ENCODE peak calls at places on chromosomes 13 and 19, in seven cellular contexts. X, J, K, G, N, Q and V are unnamed samples.

GRCh38 chr19:6271721-6272410 is 7.9 kb downstream of the MLLT1 start:
- DNase-seq in X (peak), J (peak), K (no peak), G (no peak), N (peak), Q (no peak), V (peak)

GRCh38 chr19:19758164-19758563 is 25.3 kb upstream of the ZNF14 start:
- DNase-seq in X (no peak), J (peak), K (no peak), G (no peak), N (no peak), Q (no peak), V (no peak)

GRCh38 chr13:67106502-67107057 is 123.6 kb downstream of the PCDH9 start:
- DNase-seq in X (no peak), J (no peak), K (no peak), G (no peak), N (no peak), Q (no peak), V (no peak)

GRCh38 chr13:39781381-39781780 is 125.9 kb downstream of the COG6 start:
- DNase-seq in X (no peak), J (no peak), K (no peak), G (no peak), N (no peak), Q (no peak), V (no peak)

GRCh38 chr19:35727053-35727955 is 9.5 kb downstream of the KMT2B start:
- DNase-seq in X (no peak), J (no peak), K (no peak), G (no peak), N (no peak), Q (no peak), V (no peak)

GRCh38 chr19:17522988-17523872 is 11.8 kb downstream of the PGLS start:
- DNase-seq in X (no peak), J (no peak), K (no peak), G (no peak), N (no peak), Q (no peak), V (no peak)

GRCh38 chr19:56637976-56638555 is 4.9 kb upstream of the SMIM17 start:
- DNase-seq in X (peak), J (peak), K (peak), G (peak), N (peak), Q (peak), V (peak)

GRCh38 chr13:106049171-106049570 is 486.3 kb downstream of the EFNB2 start:
- DNase-seq in X (no peak), J (no peak), K (no peak), G (no peak), N (no peak), Q (no peak), V (no peak)

GRCh38 chr13:113528101-113528797 is 37.7 kb upstream of the DCUN1D2 start:
- DNase-seq in X (no peak), J (no peak), K (no peak), G (no peak), N (no peak), Q (no peak), V (no peak)

GRCh38 chr19:7926021-7926726 is at the start of gene CTXN1:
- DNase-seq in X (peak), J (peak), K (no peak), G (peak), N (peak), Q (peak), V (no peak)

GRCh38 chr19:2627319-2627829 is 75.1 kb downstream of the GNG7 start:
- DNase-seq in X (peak), J (no peak), K (no peak), G (no peak), N (peak), Q (peak), V (peak)

GRCh38 chr13:110425444-110425780 is 118.3 kb downstream of the COL4A2 start:
- DNase-seq in X (peak), J (no peak), K (no peak), G (no peak), N (no peak), Q (no peak), V (peak)

GRCh38 chr13:97496511-97496910 is 62.5 kb downstream of the RAP2A start:
- DNase-seq in X (peak), J (no peak), K (no peak), G (no peak), N (peak), Q (no peak), V (no peak)

GRCh38 chr19:18833849-18834643 is 2.3 kb downstream of the UPF1 start:
- DNase-seq in X (peak), J (no peak), K (no peak), G (no peak), N (no peak), Q (no peak), V (no peak)

GRCh38 chr13:89163081-89163480 is 1491.9 kb downstream of the SLITRK5 start:
- DNase-seq in X (no peak), J (no peak), K (no peak), G (no peak), N (no peak), Q (peak), V (no peak)

GRCh38 chr13:99506632-99507031 is 5.4 kb downstream of the TM9SF2 start:
- DNase-seq in X (no peak), J (no peak), K (no peak), G (no peak), N (no peak), Q (no peak), V (no peak)

GRCh38 chr13:21014666-21015170 is 46.7 kb downstream of the LATS2 start:
- DNase-seq in X (peak), J (no peak), K (no peak), G (no peak), N (no peak), Q (no peak), V (peak)

GRCh38 chr19:51122112-51122981 is 2.4 kb upstream of the SIGLEC9 start:
- DNase-seq in X (peak), J (no peak), K (no peak), G (no peak), N (no peak), Q (no peak), V (no peak)

GRCh38 chr19:51372649-51373504 is at the start of gene NKG7:
- DNase-seq in X (no peak), J (no peak), K (no peak), G (no peak), N (no peak), Q (no peak), V (no peak)

GRCh38 chr13:50592412-50593145 is 250.9 kb downstream of the DLEU7 start:
- DNase-seq in X (peak), J (no peak), K (no peak), G (no peak), N (no peak), Q (peak), V (peak)

GRCh38 chr13:58992478-58993042 is 1171.2 kb downstream of the DIAPH3 start:
- DNase-seq in X (no peak), J (no peak), K (no peak), G (no peak), N (no peak), Q (no peak), V (no peak)

GRCh38 chr13:75437582-75438318 is 44.2 kb downstream of the TBC1D4 start:
- DNase-seq in X (peak), J (no peak), K (no peak), G (no peak), N (no peak), Q (no peak), V (peak)

GRCh38 chr19:1843646-1844394 is 4.5 kb downstream of the REXO1 start:
- DNase-seq in X (no peak), J (no peak), K (no peak), G (no peak), N (peak), Q (peak), V (no peak)

GRCh38 chr13:46804391-46804815 is 7.4 kb upstream of the ESD start:
- DNase-seq in X (peak), J (no peak), K (no peak), G (no peak), N (peak), Q (peak), V (peak)

GRCh38 chr13:21063031-21063430 is 1.6 kb upstream of the LATS2 start:
- DNase-seq in X (no peak), J (no peak), K (no peak), G (no peak), N (no peak), Q (no peak), V (no peak)

GRCh38 chr13:24644051-24644450 is 36.2 kb upstream of the ATP12A start:
- DNase-seq in X (peak), J (no peak), K (no peak), G (no peak), N (no peak), Q (peak), V (peak)

GRCh38 chr13:75907044-75907443 is 270.9 kb downstream of the LMO7 start:
- DNase-seq in X (no peak), J (no peak), K (no peak), G (no peak), N (peak), Q (no peak), V (no peak)

GRCh38 chr19:2922987-2923386 is 21.8 kb downstream of the ZNF77 start:
- DNase-seq in X (no peak), J (peak), K (no peak), G (no peak), N (peak), Q (peak), V (peak)

GRCh38 chr19:31389874-31390273 is 40.6 kb upstream of the TSHZ3 start:
- DNase-seq in X (no peak), J (no peak), K (no peak), G (no peak), N (no peak), Q (no peak), V (no peak)
- H4K8ac ChIP-seq in X (no peak), J (no peak), K (no peak), G (no peak), N (no peak), Q (no peak), V (no peak)

DNA sequence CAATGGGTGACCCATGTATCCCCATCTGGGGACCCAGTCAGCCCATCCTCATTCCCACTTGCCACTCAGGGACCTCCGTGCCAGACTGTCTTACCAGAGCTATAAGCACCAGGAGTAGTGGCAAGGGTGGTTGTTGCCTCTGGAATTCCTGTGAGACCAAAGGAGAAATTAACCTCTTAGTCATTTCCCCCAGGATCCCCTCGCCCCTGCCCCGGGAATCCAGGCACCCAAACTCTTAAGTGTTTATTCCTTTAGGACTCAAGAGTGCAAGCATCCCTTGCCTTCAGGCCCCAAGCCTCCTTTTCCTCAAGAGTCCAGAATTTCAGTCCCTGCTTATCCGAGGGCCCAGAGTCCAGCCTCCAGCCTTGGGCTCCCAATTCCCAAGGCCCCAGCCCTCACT is 9.2 kb downstream of the NTN5 start:
- DNase-seq in X (no peak), J (no peak), K (no peak), G (no peak), N (no peak), Q (no peak), V (no peak)
- H3K4me2 ChIP-seq in X (no peak), J (no peak), K (no peak), G (no peak), N (no peak), Q (no peak), V (no peak)

GRCh38 chr13:31722684-31723083 is 16.6 kb upstream of the RXFP2 start:
- DNase-seq in X (no peak), J (no peak), K (no peak), G (no peak), N (no peak), Q (no peak), V (no peak)
- H3K9ac ChIP-seq in X (peak), J (no peak), K (no peak), G (no peak), N (no peak), Q (no peak), V (no peak)

DNA sequence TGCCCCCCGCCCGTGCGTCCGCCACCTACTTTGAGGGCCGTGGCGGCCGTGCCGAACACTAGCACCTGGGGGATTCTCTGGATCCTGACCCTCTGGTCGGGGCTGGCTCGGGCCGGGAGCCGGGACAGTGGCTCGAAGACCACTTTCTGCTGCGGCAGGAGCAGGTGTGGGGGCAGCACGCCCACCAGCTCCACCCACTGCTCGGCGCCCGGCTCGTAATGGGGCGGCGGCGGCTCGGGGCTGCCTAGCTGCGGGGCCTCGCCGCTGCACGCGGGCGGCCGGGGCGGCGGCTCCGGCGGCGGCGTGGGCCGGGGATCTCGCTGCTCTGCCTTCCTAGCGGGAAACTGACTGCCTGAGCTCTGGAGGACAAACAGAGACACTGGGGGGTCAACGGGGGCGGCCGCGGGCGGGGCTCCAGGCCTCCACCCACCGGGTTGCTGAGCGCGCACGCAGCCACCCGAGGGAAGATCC is 26.4 kb downstream of the DCAF15 start:
- DNase-seq in X (peak), J (no peak), K (no peak), G (peak), N (no peak), Q (no peak), V (no peak)
- H4K8ac ChIP-seq in X (peak), J (no peak), K (peak), G (no peak), N (no peak), Q (peak), V (no peak)

GRCh38 chr19:30783212-30783611 is 411.0 kb downstream of the ZNF536 start:
- DNase-seq in X (no peak), J (no peak), K (no peak), G (no peak), N (no peak), Q (no peak), V (no peak)
- H3K4me2 ChIP-seq in X (no peak), J (no peak), K (no peak), G (no peak), N (no peak), Q (no peak), V (no peak)